ENCODE peak calls at places on chromosome X, in five cellular contexts. X is hepatocyte; T is psoas muscle; P is mesenchymal stem cell; S is CD8-positive, alpha-beta T cell. U is an unnamed sample. For H3K4me1, the result is how much of the 10 kb centered on the place peaks cover.

GRCh38 chrX:153462291-153462690 is 8.1 kb downstream of the HAUS7 start:
- DNase-seq in X (no peak), T (peak), P (no peak), S (no peak), U (no peak)

GRCh38 chrX:134774190-134775048 is 116.1 kb upstream of the PLAC1 start:
- DNase-seq in X (no peak), P (peak), T (no peak), S (no peak), U (no peak)

GRCh38 chrX:124307253-124307907 is 25.1 kb upstream of the TEX13D start:
- DNase-seq in X (no peak), T (no peak), S (no peak), P (no peak), U (no peak)

GRCh38 chrX:56564182-56564885 is 907 bp downstream of the UBQLN2 start:
- DNase-seq in P (peak), X (peak), T (peak), S (no peak), U (peak)

GRCh38 chrX:17697191-17697590 is 40.1 kb upstream of the SCML1 start:
- DNase-seq in X (no peak), S (no peak), T (no peak), P (peak), U (no peak)

GRCh38 chrX:41097326-41097725 is 12.1 kb downstream of the USP9X start:
- DNase-seq in S (no peak), X (no peak), P (no peak), T (no peak), U (no peak)

GRCh38 chrX:14616301-14616700 is 87.0 kb downstream of the GLRA2 start:
- DNase-seq in T (no peak), X (no peak), S (no peak), P (peak), U (no peak)

GRCh38 chrX:45847966-45848365 is 647.3 kb upstream of the DIPK2B start:
- DNase-seq in P (peak), T (no peak), X (no peak), S (no peak), U (no peak)

GRCh38 chrX:74133156-74133796 is 170.7 kb upstream of the ZCCHC13 start:
- DNase-seq in P (peak), T (no peak), S (no peak), X (peak), U (peak)

GRCh38 chrX:153564047-153564606 is 34.8 kb downstream of the CCNQ start:
- DNase-seq in P (no peak), T (peak), X (peak), S (no peak), U (no peak)

GRCh38 chrX:23742174-23742692 is 843 bp downstream of the ACOT9 start:
- DNase-seq in S (no peak), X (peak), P (peak), T (peak), U (peak)
- H3K27ac ChIP-seq in S (peak), X (peak), P (peak), T (peak), U (peak)

DNA sequence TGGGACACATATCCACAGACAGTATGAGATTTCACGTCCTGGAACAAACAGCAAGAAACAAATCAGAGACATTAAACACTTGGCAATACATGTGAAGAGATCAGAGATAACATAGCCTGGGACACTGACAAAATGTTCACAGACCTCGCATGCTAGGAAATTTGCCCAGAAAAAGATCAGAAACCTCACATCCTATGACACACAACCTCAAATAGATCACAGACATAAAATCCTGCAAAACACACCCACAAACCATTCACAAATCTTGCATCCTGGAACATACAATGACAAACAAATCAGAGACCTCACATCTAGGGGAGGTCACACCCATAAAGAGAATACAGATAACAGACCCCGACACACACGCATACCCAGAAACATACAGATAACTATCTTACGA is 18.0 kb downstream of the SUV39H1 start:
- DNase-seq in T (no peak), S (no peak), X (no peak), P (no peak), U (no peak)
- H3K4me1 ChIP-seq in T (under half), S (half or more), X (under half), P (under half), U (under half)

DNA sequence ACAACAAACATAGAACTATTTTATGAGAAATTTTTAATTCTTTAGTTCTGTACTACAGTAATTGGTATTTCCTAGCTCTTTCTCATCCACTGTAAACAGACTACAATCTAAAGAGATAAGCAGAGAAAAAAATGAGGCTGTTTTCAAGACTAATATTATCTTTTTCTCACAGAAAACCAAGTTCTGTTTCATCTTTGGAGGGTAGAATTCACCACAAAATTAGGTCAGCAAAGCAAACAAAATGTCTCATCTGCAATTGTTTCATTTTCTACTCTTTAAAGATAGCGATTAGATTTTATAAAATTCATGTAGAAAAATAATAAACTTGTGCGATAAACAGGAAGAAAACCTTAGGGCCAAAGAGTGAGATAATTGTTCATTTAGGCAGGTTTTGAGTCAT is 10.8 kb downstream of the APOO start:
- DNase-seq in X (no peak), P (no peak), T (no peak), S (no peak), U (no peak)
- H3K27ac ChIP-seq in X (peak), P (no peak), T (no peak), S (no peak), U (peak)

GRCh38 chrX:65681810-65682209 is 14.4 kb downstream of the MSN start:
- DNase-seq in S (no peak), T (no peak), P (no peak), X (no peak), U (no peak)
- H3K4me1 ChIP-seq in S (half or more), T (under half), P (under half), X (under half), U (under half)

DNA sequence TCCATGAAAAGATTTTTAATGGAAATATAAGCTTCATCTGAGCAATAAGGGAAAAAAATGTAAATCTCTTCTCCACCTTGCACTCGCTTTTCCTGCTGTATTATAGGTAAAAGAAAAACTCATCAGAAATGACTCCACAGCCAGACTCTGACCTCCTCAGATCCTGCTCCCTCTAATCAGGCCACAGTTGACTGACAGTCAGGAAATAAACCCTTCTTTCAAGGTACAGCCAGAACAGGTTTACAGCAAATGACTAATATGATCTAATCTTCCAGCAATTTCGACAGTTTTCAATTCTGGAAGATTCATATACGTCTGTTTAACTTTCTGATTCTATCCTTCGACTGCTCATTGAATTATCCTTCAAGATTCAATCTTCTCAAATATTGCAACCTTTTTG is 84.9 kb upstream of the PCDH19 start:
- DNase-seq in S (no peak), P (no peak), X (no peak), T (no peak), U (no peak)
- H3K27ac ChIP-seq in S (no peak), P (no peak), X (peak), T (no peak), U (no peak)

U was measured in osteoblast.